ENCODE peak calls at places on chromosomes 2 and 18, in nine cellular contexts. O is fibroblast of pulmonary artery, L is A673, B is MM.1S, Q is WTC11, X is sigmoid colon, J is AG04450, P is HCT116, F is brain microvascular endothelial cell. S is an unnamed sample.

GRCh38 chr2:230356084-230356483 is 29.1 kb downstream of the SP140L start:
- DNase-seq in O (peak; percentile 69), L (no peak), B (no peak), Q (no peak), X (no peak), J (no peak), P (no peak), F (no peak), S (no peak)

GRCh38 chr2:136384541-136385303 is 266.8 kb upstream of the CXCR4 start:
- DNase-seq in O (peak; percentile 47), L (peak; percentile 54), B (peak; percentile 77), Q (peak; percentile 39), X (no peak), J (no peak), P (peak; percentile 39), F (peak; percentile 26), S (no peak)

GRCh38 chr18:26804474-26804873 is 61.0 kb downstream of the AQP4 start:
- DNase-seq in O (no peak), L (no peak), B (no peak), Q (peak; percentile 15), X (no peak), J (no peak), P (no peak), F (no peak), S (peak; percentile 43)

GRCh38 chr2:56803596-56803995 is 619.8 kb downstream of the CCDC85A start:
- DNase-seq in O (no peak), L (no peak), B (no peak), Q (no peak), X (no peak), J (no peak), P (no peak), F (no peak), S (no peak)

GRCh38 chr2:135052997-135053474 is 944 bp downstream of the RAB3GAP1 start:
- DNase-seq in O (peak; percentile 10), L (no peak), B (no peak), Q (no peak), X (no peak), J (no peak), P (no peak), F (peak; percentile 2), S (no peak)

GRCh38 chr18:36673452-36673851 is 155.3 kb downstream of the TPGS2 start:
- DNase-seq in O (no peak), L (no peak), B (no peak), Q (no peak), X (no peak), J (no peak), P (no peak), F (no peak), S (no peak)

GRCh38 chr2:41719756-41720155 is 328.1 kb upstream of the PKDCC start:
- DNase-seq in O (no peak), L (no peak), B (no peak), Q (no peak), X (no peak), J (no peak), P (no peak), F (no peak), S (no peak)

GRCh38 chr2:128372621-128373341 is 54.1 kb upstream of the HS6ST1 start:
- DNase-seq in O (no peak), L (no peak), B (no peak), Q (peak; percentile 6), X (peak; percentile 38), J (no peak), P (no peak), F (no peak), S (no peak)

GRCh38 chr18:36905560-36905959 is 76.6 kb downstream of the KIAA1328 start:
- DNase-seq in O (no peak), L (no peak), B (no peak), Q (no peak), X (no peak), J (no peak), P (no peak), F (no peak), S (no peak)

GRCh38 chr18:13562494-13563029 is 163.8 kb downstream of the FAM210A start:
- DNase-seq in O (no peak), L (no peak), B (no peak), Q (no peak), X (no peak), J (no peak), P (no peak), F (no peak), S (no peak)

GRCh38 chr2:232634319-232635150 is 1.1 kb downstream of the EFHD1 start:
- DNase-seq in O (no peak), L (no peak), B (no peak), Q (peak; percentile 32), X (no peak), J (no peak), P (no peak), F (no peak), S (no peak)

GRCh38 chr2:75055820-75056675 is 97.6 kb downstream of the POLE4 start:
- DNase-seq in O (peak; percentile 36), L (no peak), B (no peak), Q (peak; percentile 61), X (no peak), J (no peak), P (no peak), F (no peak), S (peak; percentile 87)

DNA sequence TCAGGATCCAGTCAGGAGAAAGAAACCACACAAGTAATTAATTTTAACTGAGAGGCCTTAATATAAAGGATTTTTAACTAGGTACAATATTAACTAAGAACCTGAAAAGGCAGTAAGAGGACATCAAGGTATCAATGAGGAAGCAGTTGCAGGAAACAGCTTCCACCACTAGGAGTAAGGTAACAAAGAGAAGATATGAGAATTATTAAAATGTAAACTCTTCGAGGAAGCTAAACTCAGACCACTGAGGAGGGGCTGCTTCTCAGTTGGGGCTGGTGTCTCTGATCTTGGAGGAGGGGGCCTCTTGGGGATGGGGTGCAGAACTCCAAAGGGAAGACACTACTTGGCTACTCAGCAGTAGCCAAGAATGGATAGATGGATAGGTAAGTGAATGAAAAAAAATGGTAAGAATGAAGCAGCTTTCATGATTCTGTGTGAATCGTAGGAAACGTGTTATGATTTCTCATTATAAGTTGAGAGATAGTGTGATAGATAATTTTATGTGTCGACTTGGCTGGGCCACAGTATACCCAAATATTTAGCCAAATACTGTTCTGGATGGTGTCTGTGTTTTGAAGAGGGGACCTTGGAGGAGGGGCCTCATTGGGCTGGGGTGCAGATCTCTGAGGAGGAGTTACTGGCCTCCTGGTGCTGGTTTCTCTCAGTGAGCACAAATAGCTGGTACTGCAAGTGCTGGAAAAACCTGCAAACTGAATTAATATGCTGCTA is 547.7 kb upstream of the LRRTM1 start:
- DNase-seq in O (no peak), L (no peak), B (no peak), Q (no peak), X (no peak), J (no peak), P (no peak), F (no peak), S (no peak)
- TF ChIP-seq CTCF in O (no peak), L (no peak), B (no peak), Q (no peak), X (no peak), J (no peak), P (no peak), F (no peak), S (no peak)

GRCh38 chr2:70192516-70192915 is 1.7 kb upstream of the C2orf42 start:
- DNase-seq in O (no peak), L (no peak), B (no peak), Q (no peak), X (no peak), J (no peak), P (no peak), F (no peak), S (no peak)

GRCh38 chr2:70191244-70191735 is 471 bp upstream of the C2orf42 start:
- DNase-seq in O (no peak), L (no peak), B (no peak), Q (no peak), X (no peak), J (no peak), P (no peak), F (no peak), S (no peak)

GRCh38 chr2:70188460-70188859 is 2.4 kb downstream of the C2orf42 start:
- DNase-seq in O (peak; percentile 13), L (peak; percentile 26), B (no peak), Q (no peak), X (no peak), J (no peak), P (no peak), F (no peak), S (no peak)

GRCh38 chr2:70190086-70190412 is 770 bp downstream of the C2orf42 start:
- DNase-seq in O (peak; percentile 60), L (peak; percentile 63), B (no peak), Q (no peak), X (no peak), J (no peak), P (no peak), F (peak; percentile 30), S (no peak)

GRCh38 chr2:70190413-70191243 is at the start of gene C2orf42:
- DNase-seq in O (peak; percentile 98), L (peak; percentile 98), B (peak; percentile 98), Q (peak; percentile 88), X (peak; percentile 98), J (peak; percentile 94), P (peak; percentile 97), F (peak; percentile 98), S (peak; percentile 93)
- TF ChIP-seq CTCF in O (peak; percentile 22), L (peak; percentile 19), B (peak; percentile 34), Q (no peak), X (no peak), J (peak; percentile 22), P (no peak), F (peak; percentile 44), S (peak; percentile 15)

GRCh38 chr2:204885747-204886146 is 340.5 kb downstream of the PARD3B start:
- DNase-seq in O (peak; percentile 14), L (peak; percentile 5), B (no peak), Q (peak; percentile 34), X (no peak), J (no peak), P (no peak), F (no peak), S (no peak)
- TF ChIP-seq CTCF in O (no peak), L (peak; percentile 23), B (no peak), Q (peak; percentile 26), X (no peak), J (no peak), P (no peak), F (peak; percentile 47), S (no peak)

GRCh38 chr2:84494070-84494469 is 22.2 kb upstream of the DNAH6 start:
- DNase-seq in O (peak; percentile 31), L (no peak), B (no peak), Q (no peak), X (no peak), J (no peak), P (no peak), F (peak; percentile 49), S (no peak)

GRCh38 chr2:84493494-84493893 is 22.8 kb upstream of the DNAH6 start:
- DNase-seq in O (peak; percentile 87), L (peak; percentile 36), B (no peak), Q (no peak), X (no peak), J (peak; percentile 79), P (no peak), F (peak; percentile 91), S (peak; percentile 77)

GRCh38 chr2:84491741-84492140 is 24.6 kb upstream of the DNAH6 start:
- DNase-seq in O (no peak), L (no peak), B (no peak), Q (no peak), X (no peak), J (no peak), P (no peak), F (no peak), S (no peak)

GRCh38 chr2:84491256-84491655 is 25.0 kb upstream of the DNAH6 start:
- DNase-seq in O (no peak), L (no peak), B (no peak), Q (no peak), X (no peak), J (no peak), P (no peak), F (no peak), S (no peak)

GRCh38 chr2:84492571-84492970 is 23.7 kb upstream of the DNAH6 start:
- DNase-seq in O (no peak), L (no peak), B (no peak), Q (no peak), X (no peak), J (no peak), P (no peak), F (no peak), S (no peak)
- TF ChIP-seq CTCF in O (peak; percentile 5), L (peak; percentile 26), B (no peak), Q (no peak), X (no peak), J (peak; percentile 25), P (peak; percentile 10), F (peak; percentile 20), S (no peak)

S was measured in astrocyte of the cerebellum.